ENCODE peak calls at places on chromosomes 2 and 18, in six cellular contexts. One of them, this sample, is unnamed.

GRCh38 chr2:118609138-118609537 is 238.3 kb downstream of the EN1 start:
- DNase-seq in adrenal gland: no peak
- DNase-seq in right lobe of liver: no peak
- DNase-seq in PC-3: no peak
- DNase-seq in substantia nigra: no peak
- DNase-seq in fibroblast of lung: no peak
- DNase-seq in this sample: no peak

GRCh38 chr18:49788327-49788908 is 24.9 kb downstream of the ACAA2 start:
- DNase-seq in substantia nigra: no peak
- DNase-seq in fibroblast of lung: peak
- DNase-seq in right lobe of liver: no peak
- DNase-seq in adrenal gland: no peak
- DNase-seq in PC-3: peak
- DNase-seq in this sample: no peak

GRCh38 chr2:136238214-136238551 is 120.2 kb upstream of the CXCR4 start:
- DNase-seq in adrenal gland: no peak
- DNase-seq in fibroblast of lung: peak
- DNase-seq in PC-3: peak
- DNase-seq in substantia nigra: no peak
- DNase-seq in right lobe of liver: no peak
- DNase-seq in this sample: no peak

GRCh38 chr2:108377815-108378630 is at the start of gene SULT1C4:
- DNase-seq in PC-3: no peak
- DNase-seq in substantia nigra: no peak
- DNase-seq in adrenal gland: peak
- DNase-seq in fibroblast of lung: peak
- DNase-seq in right lobe of liver: peak
- DNase-seq in this sample: no peak

GRCh38 chr2:131120815-131121317 is 15.7 kb downstream of the PLEKHB2 start:
- DNase-seq in PC-3: peak
- DNase-seq in substantia nigra: no peak
- DNase-seq in adrenal gland: no peak
- DNase-seq in fibroblast of lung: no peak
- DNase-seq in right lobe of liver: no peak
- DNase-seq in this sample: no peak

GRCh38 chr2:227058888-227059399 is 105.1 kb downstream of the COL4A4 start:
- DNase-seq in fibroblast of lung: no peak
- DNase-seq in PC-3: no peak
- DNase-seq in substantia nigra: no peak
- DNase-seq in adrenal gland: no peak
- DNase-seq in right lobe of liver: peak
- DNase-seq in this sample: no peak

GRCh38 chr18:41783065-41783818 is 171.8 kb upstream of the PIK3C3 start:
- DNase-seq in PC-3: no peak
- DNase-seq in substantia nigra: no peak
- DNase-seq in right lobe of liver: no peak
- DNase-seq in adrenal gland: no peak
- DNase-seq in fibroblast of lung: no peak
- DNase-seq in this sample: no peak

GRCh38 chr2:234521536-234521935 is 24.7 kb upstream of the ARL4C start:
- DNase-seq in substantia nigra: no peak
- DNase-seq in fibroblast of lung: no peak
- DNase-seq in PC-3: no peak
- DNase-seq in right lobe of liver: no peak
- DNase-seq in adrenal gland: no peak
- DNase-seq in this sample: no peak

GRCh38 chr2:2621855-2622254 is 290.8 kb upstream of the MYT1L start:
- DNase-seq in right lobe of liver: no peak
- DNase-seq in adrenal gland: no peak
- DNase-seq in substantia nigra: no peak
- DNase-seq in PC-3: no peak
- DNase-seq in fibroblast of lung: no peak
- DNase-seq in this sample: no peak

GRCh38 chr2:195535911-195536522 is 121.0 kb upstream of the SLC39A10 start:
- DNase-seq in fibroblast of lung: no peak
- DNase-seq in adrenal gland: no peak
- DNase-seq in substantia nigra: no peak
- DNase-seq in PC-3: no peak
- DNase-seq in right lobe of liver: no peak
- DNase-seq in this sample: peak

GRCh38 chr18:28153485-28154065 is 23.4 kb downstream of the CDH2 start:
- DNase-seq in adrenal gland: no peak
- DNase-seq in right lobe of liver: no peak
- DNase-seq in fibroblast of lung: peak
- DNase-seq in PC-3: no peak
- DNase-seq in substantia nigra: no peak
- DNase-seq in this sample: no peak

GRCh38 chr2:215324811-215325210 is 13.0 kb downstream of the ATIC start:
- DNase-seq in adrenal gland: no peak
- DNase-seq in right lobe of liver: no peak
- DNase-seq in substantia nigra: no peak
- DNase-seq in fibroblast of lung: no peak
- DNase-seq in PC-3: no peak
- DNase-seq in this sample: no peak

GRCh38 chr2:207163053-207163814 is 2.5 kb downstream of the KLF7 start:
- DNase-seq in PC-3: peak
- DNase-seq in right lobe of liver: no peak
- DNase-seq in substantia nigra: no peak
- DNase-seq in fibroblast of lung: peak
- DNase-seq in adrenal gland: peak
- DNase-seq in this sample: no peak

GRCh38 chr18:53411511-53411910 is 813.0 kb downstream of the MBD2 start:
- DNase-seq in adrenal gland: no peak
- DNase-seq in fibroblast of lung: no peak
- DNase-seq in right lobe of liver: no peak
- DNase-seq in PC-3: no peak
- DNase-seq in substantia nigra: no peak
- DNase-seq in this sample: no peak

GRCh38 chr18:54947115-54947514 is 12.1 kb downstream of the CCDC68 start:
- DNase-seq in substantia nigra: no peak
- DNase-seq in fibroblast of lung: no peak
- DNase-seq in adrenal gland: peak
- DNase-seq in right lobe of liver: no peak
- DNase-seq in PC-3: peak
- DNase-seq in this sample: no peak

GRCh38 chr18:69216390-69216789 is 184.3 kb upstream of the DOK6 start:
- DNase-seq in fibroblast of lung: peak
- DNase-seq in adrenal gland: no peak
- DNase-seq in PC-3: no peak
- DNase-seq in substantia nigra: no peak
- DNase-seq in right lobe of liver: no peak
- DNase-seq in this sample: no peak

GRCh38 chr2:70984576-70985282 is 6.3 kb downstream of the ANKRD53 start:
- DNase-seq in substantia nigra: no peak
- DNase-seq in adrenal gland: peak
- DNase-seq in fibroblast of lung: peak
- DNase-seq in PC-3: no peak
- DNase-seq in right lobe of liver: peak
- DNase-seq in this sample: no peak

DNA sequence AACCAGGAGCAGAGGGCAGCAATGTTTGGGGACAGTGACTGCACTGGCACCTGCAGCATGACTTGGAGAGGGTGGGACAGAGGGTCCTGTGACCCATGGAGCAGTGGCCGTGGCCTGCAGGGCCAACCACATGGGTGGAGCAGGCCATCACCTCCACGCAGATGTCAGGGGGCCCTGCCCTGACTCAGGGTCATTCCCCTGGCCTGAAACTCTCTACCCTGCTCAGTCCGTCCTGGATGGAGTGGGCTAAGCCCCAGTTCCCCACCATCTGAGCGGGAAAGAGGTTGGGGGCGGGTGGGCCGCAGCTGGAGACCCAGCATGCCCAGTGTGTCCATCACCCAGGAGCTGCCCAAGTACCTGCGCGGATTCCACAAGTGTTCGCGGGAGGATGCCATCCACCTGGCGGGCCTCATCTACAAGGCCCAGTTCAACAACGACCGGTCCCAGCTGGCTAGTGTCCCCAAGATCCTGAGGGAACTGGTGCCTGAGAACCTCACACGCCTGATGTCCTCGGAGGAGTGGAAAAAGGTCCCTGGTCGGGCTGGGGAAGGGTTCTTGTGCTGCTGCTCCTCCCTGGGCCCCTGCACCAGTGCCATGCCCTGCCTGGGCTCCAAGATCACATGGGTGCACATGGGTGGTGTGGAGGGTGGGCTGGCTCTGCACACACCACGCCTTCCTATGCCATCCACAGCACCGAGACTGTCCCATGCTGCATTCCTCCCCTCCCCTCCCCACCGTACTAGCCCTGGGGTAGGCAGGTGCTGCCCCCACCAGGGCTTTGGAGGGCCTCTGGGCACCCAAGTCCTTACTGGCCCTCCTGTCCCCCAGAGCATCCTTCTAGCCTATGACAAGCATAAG is 10.3 kb upstream of the GPR17 start:
- DNase-seq in right lobe of liver: no peak
- DNase-seq in PC-3: no peak
- DNase-seq in fibroblast of lung: no peak
- DNase-seq in adrenal gland: no peak
- DNase-seq in substantia nigra: no peak
- DNase-seq in this sample: no peak
- H3K27ac ChIP-seq in right lobe of liver: no peak
- H3K27ac ChIP-seq in PC-3: peak
- H3K27ac ChIP-seq in fibroblast of lung: no peak
- H3K27ac ChIP-seq in adrenal gland: no peak
- H3K27ac ChIP-seq in substantia nigra: no peak
- H3K27ac ChIP-seq in this sample: no peak

GRCh38 chr18:24056506-24056905 is 42.0 kb downstream of the TTC39C start:
- DNase-seq in fibroblast of lung: no peak
- DNase-seq in adrenal gland: no peak
- DNase-seq in right lobe of liver: no peak
- DNase-seq in substantia nigra: no peak
- DNase-seq in PC-3: no peak
- DNase-seq in this sample: no peak
- H3K27ac ChIP-seq in fibroblast of lung: no peak
- H3K27ac ChIP-seq in adrenal gland: no peak
- H3K27ac ChIP-seq in right lobe of liver: no peak
- H3K27ac ChIP-seq in substantia nigra: no peak
- H3K27ac ChIP-seq in PC-3: no peak
- H3K27ac ChIP-seq in this sample: no peak

GRCh38 chr2:217691920-217692666 is 310.7 kb downstream of the TNS1 start:
- DNase-seq in substantia nigra: no peak
- DNase-seq in adrenal gland: peak
- DNase-seq in PC-3: no peak
- DNase-seq in fibroblast of lung: peak
- DNase-seq in right lobe of liver: peak
- DNase-seq in this sample: peak
- H3K27ac ChIP-seq in substantia nigra: no peak
- H3K27ac ChIP-seq in adrenal gland: no peak
- H3K27ac ChIP-seq in PC-3: no peak
- H3K27ac ChIP-seq in fibroblast of lung: no peak
- H3K27ac ChIP-seq in right lobe of liver: peak
- H3K27ac ChIP-seq in this sample: no peak

GRCh38 chr2:44120428-44120827 is 48.2 kb upstream of the PPM1B start:
- DNase-seq in right lobe of liver: no peak
- DNase-seq in PC-3: peak
- DNase-seq in substantia nigra: no peak
- DNase-seq in fibroblast of lung: peak
- DNase-seq in adrenal gland: no peak
- DNase-seq in this sample: no peak
- H3K27ac ChIP-seq in right lobe of liver: no peak
- H3K27ac ChIP-seq in PC-3: no peak
- H3K27ac ChIP-seq in substantia nigra: no peak
- H3K27ac ChIP-seq in fibroblast of lung: no peak
- H3K27ac ChIP-seq in adrenal gland: no peak
- H3K27ac ChIP-seq in this sample: no peak

DNA sequence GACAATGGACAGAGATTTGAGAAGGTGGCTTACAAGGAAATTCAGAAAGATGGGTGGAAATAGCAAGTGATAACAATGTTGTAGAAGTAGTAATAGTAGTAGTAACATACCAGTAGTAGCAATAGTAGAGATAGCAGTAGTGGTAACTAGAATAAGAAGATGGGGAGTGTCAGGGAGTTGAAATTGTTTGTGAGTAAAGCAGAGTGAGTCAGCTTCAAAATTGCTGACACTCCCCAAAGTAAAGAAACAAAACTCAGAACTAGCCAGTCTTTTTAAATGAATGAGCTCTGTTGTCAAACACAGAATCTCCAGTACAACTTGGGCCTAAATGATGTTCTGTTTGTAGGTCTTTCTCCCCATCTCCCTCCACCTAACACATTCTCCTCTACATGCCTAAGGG is 1040.9 kb downstream of the CBLN2 start:
- DNase-seq in adrenal gland: no peak
- DNase-seq in fibroblast of lung: no peak
- DNase-seq in right lobe of liver: no peak
- DNase-seq in substantia nigra: no peak
- DNase-seq in PC-3: peak
- DNase-seq in this sample: no peak
- H3K27ac ChIP-seq in adrenal gland: no peak
- H3K27ac ChIP-seq in fibroblast of lung: no peak
- H3K27ac ChIP-seq in right lobe of liver: no peak
- H3K27ac ChIP-seq in substantia nigra: no peak
- H3K27ac ChIP-seq in PC-3: no peak
- H3K27ac ChIP-seq in this sample: no peak

GRCh38 chr18:3612315-3612714 is 162.3 kb downstream of the TGIF1 start:
- DNase-seq in adrenal gland: no peak
- DNase-seq in PC-3: no peak
- DNase-seq in right lobe of liver: no peak
- DNase-seq in fibroblast of lung: no peak
- DNase-seq in substantia nigra: no peak
- DNase-seq in this sample: no peak

GRCh38 chr18:3616744-3617143 is 166.8 kb downstream of the TGIF1 start:
- DNase-seq in PC-3: no peak
- DNase-seq in substantia nigra: no peak
- DNase-seq in right lobe of liver: no peak
- DNase-seq in adrenal gland: no peak
- DNase-seq in fibroblast of lung: no peak
- DNase-seq in this sample: no peak

GRCh38 chr18:3619222-3619621 is 169.2 kb downstream of the TGIF1 start:
- DNase-seq in adrenal gland: no peak
- DNase-seq in right lobe of liver: peak
- DNase-seq in fibroblast of lung: no peak
- DNase-seq in substantia nigra: no peak
- DNase-seq in PC-3: no peak
- DNase-seq in this sample: no peak

GRCh38 chr18:3616142-3616541 is 166.2 kb downstream of the TGIF1 start:
- DNase-seq in fibroblast of lung: no peak
- DNase-seq in adrenal gland: no peak
- DNase-seq in right lobe of liver: peak
- DNase-seq in PC-3: no peak
- DNase-seq in substantia nigra: no peak
- DNase-seq in this sample: no peak

DNA sequence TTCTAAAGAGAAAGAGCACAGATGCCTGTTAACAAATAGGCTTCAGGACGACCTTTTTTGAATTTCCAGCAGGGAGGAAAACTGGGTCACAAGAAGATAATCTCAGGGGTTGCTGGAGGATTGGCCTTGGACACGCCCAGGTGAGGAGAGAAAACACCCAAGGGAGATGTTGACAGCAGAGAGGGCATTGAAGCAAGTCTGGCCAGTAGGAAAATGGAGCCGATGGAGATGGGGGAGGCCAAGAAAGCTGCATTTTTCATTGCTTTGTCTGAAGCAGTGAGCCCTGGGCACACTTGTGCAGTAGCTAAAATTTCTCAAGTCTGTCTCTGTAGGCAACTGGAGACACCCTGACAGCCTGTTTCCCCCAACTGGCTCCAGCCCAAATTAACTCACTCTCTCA is 165.4 kb downstream of the TGIF1 start:
- DNase-seq in adrenal gland: no peak
- DNase-seq in fibroblast of lung: no peak
- DNase-seq in substantia nigra: no peak
- DNase-seq in right lobe of liver: no peak
- DNase-seq in PC-3: no peak
- DNase-seq in this sample: no peak
- H3K27ac ChIP-seq in adrenal gland: no peak
- H3K27ac ChIP-seq in fibroblast of lung: no peak
- H3K27ac ChIP-seq in substantia nigra: no peak
- H3K27ac ChIP-seq in right lobe of liver: no peak
- H3K27ac ChIP-seq in PC-3: no peak
- H3K27ac ChIP-seq in this sample: no peak